ENCODE peak calls at places on chromosomes 4 and X, in four cellular contexts. I, B, H and A are unnamed samples.

GRCh38 chr4:16516796-16517413 is 290.6 kb upstream of the TAPT1 start:
- DNase-seq in B (no peak), I (no peak), H (no peak), A (no peak)

GRCh38 chrX:65697173-65697572 is 29.7 kb downstream of the MSN start:
- DNase-seq in H (no peak), I (no peak), B (no peak), A (no peak)

GRCh38 chr4:90403781-90404180 is 276.6 kb downstream of the CCSER1 start:
- DNase-seq in I (no peak), H (no peak), B (no peak), A (no peak)

GRCh38 chr4:168509786-168510185 is 12.9 kb downstream of the PALLD start:
- DNase-seq in H (no peak), B (peak), I (no peak), A (no peak)

GRCh38 chr4:74109116-74109791 is 10.3 kb upstream of the CXCL2 start:
- DNase-seq in B (peak), I (no peak), H (peak), A (no peak)

GRCh38 chr4:70533791-70534190 is 15.4 kb downstream of the AMTN start:
- DNase-seq in I (no peak), B (no peak), H (no peak), A (no peak)

GRCh38 chrX:96455078-96455477 is 229.6 kb upstream of the DIAPH2 start:
- DNase-seq in H (no peak), I (no peak), B (no peak), A (no peak)

GRCh38 chr4:52718123-52718522 is 33.1 kb downstream of the ERVMER34-1 start:
- DNase-seq in H (no peak), I (no peak), B (peak), A (no peak)

GRCh38 chrX:134933911-134934310 is 56.9 kb upstream of the SMIM10 start:
- DNase-seq in B (no peak), I (no peak), H (no peak), A (no peak)

GRCh38 chr4:145907363-145907762 is 31.3 kb downstream of the ZNF827 start:
- DNase-seq in B (no peak), I (no peak), H (no peak), A (no peak)

GRCh38 chr4:107825072-107825789 is 499 bp downstream of the SGMS2 start:
- DNase-seq in B (no peak), I (no peak), H (peak), A (no peak)

GRCh38 chr4:48370260-48371134 is 29.2 kb downstream of the SLAIN2 start:
- DNase-seq in B (no peak), H (no peak), I (peak), A (no peak)

GRCh38 chr4:85673540-85673939 is 198.6 kb downstream of the ARHGAP24 start:
- DNase-seq in I (no peak), H (no peak), B (no peak), A (no peak)

GRCh38 chr4:4427886-4428285 is 41.0 kb downstream of the NSG1 start:
- DNase-seq in I (no peak), B (no peak), H (no peak), A (no peak)

GRCh38 chrX:48021026-48021900 is 14.5 kb downstream of the SPACA5 start:
- DNase-seq in I (peak), H (peak), B (no peak), A (peak)

GRCh38 chr4:3679071-3679825 is 86.9 kb upstream of the ADRA2C start:
- DNase-seq in I (no peak), H (no peak), B (no peak), A (no peak)

GRCh38 chrX:31223817-31224216 is 152.0 kb upstream of the FTHL17 start:
- DNase-seq in B (no peak), I (no peak), H (no peak), A (no peak)
- TF ChIP-seq SPI1 in B (no peak), I (no peak), H (no peak), A (no peak)

DNA sequence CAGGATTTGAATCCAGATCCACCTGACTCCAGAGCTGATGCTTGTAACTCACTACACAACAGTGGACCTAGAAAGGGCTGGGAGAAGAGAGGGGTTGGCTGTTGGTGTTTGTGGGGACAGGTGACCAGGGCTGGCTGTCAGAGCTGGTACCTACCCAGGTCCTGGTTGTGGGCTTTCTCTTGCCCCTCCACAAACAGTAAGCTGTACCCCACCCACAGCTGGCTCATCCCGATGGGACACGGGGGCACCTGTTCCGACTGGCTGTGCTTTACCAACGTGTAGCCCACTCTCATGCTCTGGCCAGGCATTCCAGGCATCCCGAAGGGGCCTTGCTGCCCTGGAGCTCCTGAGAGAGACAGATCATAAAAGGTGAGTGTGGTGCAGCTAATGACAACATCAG is 68.7 kb downstream of the ATG4A start:
- DNase-seq in H (no peak), I (no peak), B (no peak), A (no peak)
- TF ChIP-seq SPI1 in H (no peak), I (no peak), B (no peak), A (no peak)

DNA sequence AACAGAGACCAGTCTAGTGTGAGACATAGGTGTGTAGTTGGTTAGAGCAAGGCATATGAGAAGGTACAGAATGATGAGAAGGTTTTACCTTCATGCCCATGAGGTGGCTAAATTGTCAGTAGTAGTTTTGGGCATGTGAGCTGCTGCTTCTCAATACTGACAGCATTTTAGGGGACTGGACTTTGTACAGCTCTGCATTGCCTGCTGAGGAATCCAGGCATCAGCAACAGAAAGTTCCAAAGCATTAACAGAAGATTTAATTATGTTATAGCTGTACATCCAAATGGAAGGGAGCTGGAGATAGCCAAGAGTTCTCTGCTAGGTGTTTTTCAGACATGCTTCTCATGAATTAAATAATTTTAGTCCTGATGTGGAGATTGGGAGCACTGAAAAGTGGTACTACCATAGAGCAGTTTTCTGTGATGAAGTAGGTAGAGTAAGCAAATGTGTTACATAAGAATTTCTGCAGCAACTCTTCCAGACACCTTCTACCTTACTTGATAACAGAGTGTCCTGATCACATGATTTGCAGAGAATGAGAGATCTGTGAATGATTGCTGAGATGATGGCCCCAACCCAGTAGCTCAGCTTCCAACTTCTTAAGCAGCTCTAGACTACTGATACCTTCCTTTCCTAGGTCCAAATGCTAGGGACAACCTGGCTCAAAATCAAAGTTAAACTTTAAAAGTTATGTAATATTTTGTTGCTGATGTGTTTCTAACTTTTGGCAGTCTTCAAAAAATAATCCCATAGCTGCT is 30.4 kb downstream of the FNIP2 start:
- DNase-seq in I (no peak), B (no peak), H (no peak), A (no peak)
- TF ChIP-seq SPI1 in I (no peak), B (no peak), H (no peak), A (no peak)

GRCh38 chrX:149491812-149492211 is 13.3 kb downstream of the IDS start:
- DNase-seq in I (no peak), H (no peak), B (no peak), A (no peak)

GRCh38 chrX:149495573-149496071 is 9.5 kb downstream of the IDS start:
- DNase-seq in B (no peak), H (no peak), I (no peak), A (no peak)

GRCh38 chrX:149497054-149497453 is 8.1 kb downstream of the IDS start:
- DNase-seq in H (no peak), B (no peak), I (no peak), A (no peak)

GRCh38 chrX:149494844-149495565 is 10.1 kb downstream of the IDS start:
- DNase-seq in B (no peak), H (no peak), I (no peak), A (no peak)

DNA sequence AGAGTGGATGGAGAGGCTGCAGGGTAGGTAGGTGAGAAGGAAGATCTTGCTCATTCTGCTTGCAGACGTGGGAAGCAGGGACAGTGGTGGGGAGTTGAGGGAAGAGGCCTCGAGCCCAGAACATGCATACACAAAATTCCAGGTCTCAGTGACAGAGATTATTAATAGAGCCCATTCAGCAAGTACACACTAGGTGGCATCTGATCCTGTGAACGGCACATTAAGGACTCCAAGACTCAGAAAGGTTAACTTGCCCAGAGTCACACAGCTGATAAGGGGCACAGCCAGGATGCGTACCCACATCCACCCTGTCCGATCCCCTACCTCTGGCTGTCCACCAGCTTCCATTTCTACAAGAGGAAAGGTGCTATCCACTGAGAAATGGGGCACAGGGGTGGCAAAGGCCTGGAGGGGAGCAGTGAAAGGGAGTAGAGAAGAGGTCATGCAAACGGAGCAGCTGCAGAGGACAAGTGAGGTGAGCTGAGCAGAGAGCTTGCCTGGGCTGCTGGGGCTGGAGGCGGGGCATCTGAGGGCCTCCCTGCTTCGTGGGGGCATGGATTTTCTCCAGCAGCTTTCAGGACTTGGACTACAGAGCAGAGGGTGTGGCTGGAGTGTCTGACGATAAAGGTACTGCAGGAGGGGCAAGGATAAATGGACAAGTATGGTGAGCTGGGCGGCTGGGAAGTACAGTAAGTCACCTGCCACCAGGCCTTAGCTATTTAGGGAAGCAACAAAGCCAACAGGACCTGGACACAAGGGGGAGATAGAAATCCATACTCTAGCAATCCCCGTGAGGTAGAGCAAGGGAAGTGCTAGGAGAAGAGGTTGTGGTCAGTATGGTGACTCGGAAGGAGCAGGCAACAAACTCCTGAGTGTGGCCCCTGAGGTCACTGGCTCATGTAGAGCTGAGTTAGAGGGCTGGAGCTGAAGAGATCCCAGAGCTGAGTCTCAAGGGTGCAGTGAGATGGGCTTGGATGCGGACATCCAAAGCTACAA is 11.2 kb downstream of the IDS start:
- DNase-seq in H (peak), I (no peak), B (no peak), A (no peak)
- TF ChIP-seq SPI1 in H (peak), I (no peak), B (no peak), A (no peak)

DNA sequence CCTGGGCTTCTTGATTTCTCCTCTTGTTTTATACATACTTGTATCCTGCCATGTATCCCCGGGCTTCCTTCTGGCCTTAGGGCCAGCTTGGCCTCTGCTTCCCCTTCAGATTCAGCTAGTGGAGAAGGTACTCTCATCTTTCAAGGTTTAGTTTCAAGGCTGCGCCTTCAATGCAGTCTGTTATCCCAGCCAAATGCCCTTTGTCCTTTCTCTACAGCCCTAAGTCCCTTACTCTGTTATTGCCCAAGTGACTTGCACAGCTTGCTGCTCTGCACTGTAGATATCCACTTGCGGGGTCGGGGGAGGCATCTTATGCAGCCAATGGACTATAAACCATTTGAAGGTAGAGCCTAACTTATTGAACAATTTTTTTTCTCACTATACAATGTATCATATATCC is 357.5 kb downstream of the PPP1R2C start:
- DNase-seq in H (no peak), B (no peak), I (no peak), A (no peak)
- TF ChIP-seq SPI1 in H (no peak), B (no peak), I (no peak), A (no peak)

GRCh38 chrX:136468391-136469103 is 19.2 kb upstream of the BRS3 start:
- DNase-seq in B (no peak), I (no peak), H (no peak), A (no peak)
- TF ChIP-seq SPI1 in B (no peak), I (no peak), H (no peak), A (no peak)

GRCh38 chrX:151922692-151923091 is 10.0 kb downstream of the MAGEA4 start:
- DNase-seq in B (no peak), I (no peak), H (no peak), A (no peak)
- TF ChIP-seq SPI1 in B (no peak), I (no peak), H (no peak), A (no peak)

GRCh38 chrX:52574416-52575275 is 57.8 kb upstream of the XAGE1B start:
- DNase-seq in H (peak), B (no peak), I (peak), A (peak)
- TF ChIP-seq SPI1 in H (no peak), B (no peak), I (no peak), A (no peak)

GRCh38 chrX:108353452-108353851 is 84.8 kb downstream of the COL4A6 start:
- DNase-seq in H (no peak), B (no peak), I (no peak), A (no peak)
- TF ChIP-seq SPI1 in H (no peak), B (no peak), I (no peak), A (no peak)

DNA sequence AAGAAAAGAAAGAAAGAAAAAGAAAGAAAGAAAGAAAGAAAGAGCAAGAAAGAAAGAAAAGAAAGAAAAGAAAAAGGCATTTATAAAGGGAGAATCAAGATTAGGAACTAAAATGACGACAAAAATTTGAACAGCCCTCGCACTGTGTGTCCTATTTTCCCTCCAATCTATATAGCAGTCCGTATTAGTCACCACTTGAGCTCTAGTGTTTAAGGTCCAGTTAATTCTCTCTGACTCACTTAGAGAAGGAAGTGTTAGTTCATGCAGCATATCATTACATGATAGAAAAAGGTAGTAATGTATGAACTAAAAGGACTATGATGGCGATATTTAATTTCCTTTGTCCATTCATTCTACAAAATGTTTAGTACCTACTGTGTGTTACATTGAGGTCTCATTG is 122.7 kb downstream of the CBLL2 start:
- DNase-seq in B (no peak), H (no peak), I (no peak), A (no peak)
- TF ChIP-seq SPI1 in B (no peak), H (no peak), I (no peak), A (no peak)